ENCODE peak calls at places on chromosomes 6 and 20, in eight cellular contexts. One of them, this sample, is unnamed.
A peak's percentile ranks its signal among the peaks of the same experiment; 100 is the strongest.

GRCh38 chr6:123333000-123333756 is 303.6 kb downstream of the TRDN start:
- DNase-seq in CD8-positive, alpha-beta memory T cell: no peak
- DNase-seq in amniotic stem cell: no peak
- DNase-seq in Panc1: no peak
- DNase-seq in nucleus accumbens: no peak
- DNase-seq in keratinocyte: no peak
- DNase-seq in fibroblast of mammary gland: peak; percentile 30
- DNase-seq in left cardiac atrium: no peak
- DNase-seq in this sample: no peak

GRCh38 chr20:45402946-45403345 is 5.1 kb upstream of the DBNDD2 start:
- DNase-seq in keratinocyte: no peak
- DNase-seq in nucleus accumbens: no peak
- DNase-seq in Panc1: no peak
- DNase-seq in CD8-positive, alpha-beta memory T cell: no peak
- DNase-seq in amniotic stem cell: no peak
- DNase-seq in left cardiac atrium: no peak
- DNase-seq in fibroblast of mammary gland: peak; percentile 32
- DNase-seq in this sample: no peak

GRCh38 chr20:23445596-23446217 is 6.2 kb downstream of the CSTL1 start:
- DNase-seq in Panc1: no peak
- DNase-seq in amniotic stem cell: peak; percentile 25
- DNase-seq in keratinocyte: peak; percentile 33
- DNase-seq in left cardiac atrium: no peak
- DNase-seq in CD8-positive, alpha-beta memory T cell: no peak
- DNase-seq in nucleus accumbens: no peak
- DNase-seq in fibroblast of mammary gland: peak; percentile 88
- DNase-seq in this sample: peak; percentile 57

GRCh38 chr20:47865451-47865850 is 80.2 kb upstream of the SULF2 start:
- DNase-seq in fibroblast of mammary gland: no peak
- DNase-seq in keratinocyte: no peak
- DNase-seq in nucleus accumbens: no peak
- DNase-seq in Panc1: no peak
- DNase-seq in CD8-positive, alpha-beta memory T cell: no peak
- DNase-seq in left cardiac atrium: no peak
- DNase-seq in amniotic stem cell: no peak
- DNase-seq in this sample: no peak

GRCh38 chr6:90375681-90376439 is 79.2 kb upstream of the BACH2 start:
- DNase-seq in left cardiac atrium: no peak
- DNase-seq in keratinocyte: no peak
- DNase-seq in fibroblast of mammary gland: peak; percentile 90
- DNase-seq in nucleus accumbens: no peak
- DNase-seq in Panc1: no peak
- DNase-seq in CD8-positive, alpha-beta memory T cell: no peak
- DNase-seq in amniotic stem cell: peak; percentile 65
- DNase-seq in this sample: peak; percentile 5

GRCh38 chr6:42899871-42900270 is 16.0 kb upstream of the PTCRA start:
- DNase-seq in nucleus accumbens: no peak
- DNase-seq in fibroblast of mammary gland: no peak
- DNase-seq in CD8-positive, alpha-beta memory T cell: no peak
- DNase-seq in Panc1: no peak
- DNase-seq in keratinocyte: no peak
- DNase-seq in left cardiac atrium: no peak
- DNase-seq in amniotic stem cell: no peak
- DNase-seq in this sample: no peak

GRCh38 chr6:137816688-137817087 is 50.4 kb upstream of the TNFAIP3 start:
- DNase-seq in nucleus accumbens: no peak
- DNase-seq in keratinocyte: no peak
- DNase-seq in CD8-positive, alpha-beta memory T cell: no peak
- DNase-seq in Panc1: no peak
- DNase-seq in fibroblast of mammary gland: no peak
- DNase-seq in left cardiac atrium: no peak
- DNase-seq in amniotic stem cell: no peak
- DNase-seq in this sample: no peak

GRCh38 chr6:41061196-41061726 is 8.3 kb downstream of the APOBEC2 start:
- DNase-seq in CD8-positive, alpha-beta memory T cell: no peak
- DNase-seq in Panc1: no peak
- DNase-seq in keratinocyte: no peak
- DNase-seq in fibroblast of mammary gland: no peak
- DNase-seq in left cardiac atrium: no peak
- DNase-seq in amniotic stem cell: no peak
- DNase-seq in nucleus accumbens: no peak
- DNase-seq in this sample: no peak

GRCh38 chr6:157106487-157106886 is 216.8 kb downstream of the TMEM242 start:
- DNase-seq in keratinocyte: peak; percentile 45
- DNase-seq in amniotic stem cell: peak; percentile 3
- DNase-seq in left cardiac atrium: no peak
- DNase-seq in fibroblast of mammary gland: peak; percentile 72
- DNase-seq in nucleus accumbens: no peak
- DNase-seq in Panc1: peak; percentile 17
- DNase-seq in CD8-positive, alpha-beta memory T cell: no peak
- DNase-seq in this sample: peak; percentile 7

GRCh38 chr20:62764156-62764935 is 31.9 kb upstream of the MRGBP start:
- DNase-seq in Panc1: no peak
- DNase-seq in fibroblast of mammary gland: no peak
- DNase-seq in nucleus accumbens: no peak
- DNase-seq in left cardiac atrium: peak; percentile 10
- DNase-seq in keratinocyte: no peak
- DNase-seq in CD8-positive, alpha-beta memory T cell: no peak
- DNase-seq in amniotic stem cell: no peak
- DNase-seq in this sample: no peak

GRCh38 chr6:6655805-6656251 is 67.3 kb downstream of the LY86 start:
- DNase-seq in Panc1: no peak
- DNase-seq in keratinocyte: no peak
- DNase-seq in fibroblast of mammary gland: no peak
- DNase-seq in nucleus accumbens: no peak
- DNase-seq in left cardiac atrium: no peak
- DNase-seq in CD8-positive, alpha-beta memory T cell: no peak
- DNase-seq in amniotic stem cell: no peak
- DNase-seq in this sample: no peak

GRCh38 chr6:35729722-35730121 is 7.1 kb upstream of the ARMC12 start:
- DNase-seq in amniotic stem cell: no peak
- DNase-seq in fibroblast of mammary gland: no peak
- DNase-seq in Panc1: no peak
- DNase-seq in keratinocyte: no peak
- DNase-seq in CD8-positive, alpha-beta memory T cell: no peak
- DNase-seq in left cardiac atrium: no peak
- DNase-seq in nucleus accumbens: no peak
- DNase-seq in this sample: no peak

GRCh38 chr6:37987008-37987407 is 167.5 kb downstream of the ZFAND3 start:
- DNase-seq in keratinocyte: no peak
- DNase-seq in amniotic stem cell: peak; percentile 27
- DNase-seq in left cardiac atrium: no peak
- DNase-seq in CD8-positive, alpha-beta memory T cell: no peak
- DNase-seq in fibroblast of mammary gland: peak; percentile 51
- DNase-seq in nucleus accumbens: no peak
- DNase-seq in Panc1: no peak
- DNase-seq in this sample: no peak

This sample was measured in H4.